ENCODE peak calls at places on chromosomes 6 and 20, in nine cellular contexts. H is cardiac muscle cell; Z is body of pancreas; V is RWPE2; K is effector memory CD4-positive, alpha-beta T cell; S is ovary; G is Caco-2; J is GM12865; P is lower leg skin. D is an unnamed sample.
A peak's percentile ranks its signal among the peaks of the same experiment; 100 is the strongest.

GRCh38 chr6:82040405-82041221 is 206.9 kb downstream of the IBTK start:
- DNase-seq in K (no peak), Z (peak; percentile 38), J (peak; percentile 47), S (peak; percentile 25), P (peak; percentile 35), H (peak; percentile 76), G (peak; percentile 70), V (no peak), D (peak; percentile 21)

GRCh38 chr6:45187841-45188240 is 140.3 kb upstream of the RUNX2 start:
- DNase-seq in P (no peak), K (no peak), G (no peak), H (peak; percentile 66), Z (no peak), V (no peak), S (no peak), J (no peak), D (no peak)

GRCh38 chr6:66128676-66129075 is 421.6 kb upstream of the EYS start:
- DNase-seq in K (no peak), H (no peak), J (no peak), Z (no peak), V (no peak), G (no peak), S (no peak), P (no peak), D (no peak)

GRCh38 chr20:1210501-1210900 is 7.2 kb downstream of the C20orf202 start:
- DNase-seq in S (no peak), Z (no peak), J (no peak), P (no peak), H (no peak), G (no peak), V (no peak), K (no peak), D (peak; percentile 40)

GRCh38 chr20:61891476-61891875 is 174.2 kb downstream of the TAF4 start:
- DNase-seq in V (no peak), G (no peak), H (no peak), K (no peak), J (no peak), S (no peak), P (no peak), Z (no peak), D (no peak)

GRCh38 chr6:80145921-80146320 is 39.5 kb downstream of the BCKDHB start:
- DNase-seq in V (no peak), Z (no peak), G (no peak), K (no peak), H (no peak), P (no peak), S (no peak), J (no peak), D (no peak)

GRCh38 chr20:23079926-23080325 is 6.2 kb downstream of the CD93 start:
- DNase-seq in H (no peak), J (no peak), V (no peak), G (no peak), K (no peak), P (no peak), S (no peak), Z (no peak), D (no peak)

GRCh38 chr6:117399924-117400323 is 25.8 kb downstream of the ROS1 start:
- DNase-seq in V (no peak), Z (no peak), K (no peak), J (no peak), P (no peak), S (no peak), H (peak; percentile 21), G (peak; percentile 15), D (peak; percentile 8)

GRCh38 chr6:34475167-34476047 is 9.5 kb downstream of the PACSIN1 start:
- DNase-seq in V (no peak), K (no peak), P (no peak), Z (no peak), S (no peak), G (no peak), J (no peak), H (no peak), D (no peak)

GRCh38 chr6:54428437-54428836 is 120.2 kb downstream of the TINAG start:
- DNase-seq in S (no peak), K (no peak), P (no peak), Z (no peak), V (no peak), G (no peak), J (peak; percentile 76), H (no peak), D (no peak)

GRCh38 chr20:52094693-52095092 is 96.9 kb downstream of the ZFP64 start:
- DNase-seq in Z (no peak), K (no peak), S (no peak), H (no peak), V (no peak), G (no peak), J (no peak), P (no peak), D (no peak)
- H3K4me3 ChIP-seq in Z (no peak overlapping the region), K (no peak overlapping the region), S (no peak overlapping the region), H (no peak overlapping the region), V (no peak overlapping the region), G (no peak overlapping the region), J (no peak overlapping the region), P (no peak overlapping the region), D (no peak overlapping the region)

GRCh38 chr20:33653900-33654596 is 8.1 kb upstream of the C20orf144 start:
- DNase-seq in V (peak; percentile 92), H (no peak), S (peak; percentile 58), K (no peak), Z (peak; percentile 99), J (no peak), G (peak; percentile 80), P (no peak), D (peak; percentile 99)
- H3K4me3 ChIP-seq in V (no peak overlapping the region), H (no peak overlapping the region), S (no peak overlapping the region), K (no peak overlapping the region), Z (no peak overlapping the region), J (no peak overlapping the region), G (no peak overlapping the region), P (no peak overlapping the region), D (no peak overlapping the region)

GRCh38 chr20:25310921-25311728 is 63.2 kb downstream of the PYGB start:
- DNase-seq in K (no peak), P (no peak), S (no peak), Z (no peak), G (no peak), H (peak; percentile 53), J (no peak), V (peak; percentile 27), D (no peak)
- H3K4me3 ChIP-seq in K (peak overlapping the region; percentile 42), P (no peak overlapping the region), S (peak overlapping the region; percentile 15), Z (no peak overlapping the region), G (no peak overlapping the region), H (no peak overlapping the region), J (peak overlapping the region; percentile 3), V (no peak overlapping the region), D (no peak overlapping the region)

DNA sequence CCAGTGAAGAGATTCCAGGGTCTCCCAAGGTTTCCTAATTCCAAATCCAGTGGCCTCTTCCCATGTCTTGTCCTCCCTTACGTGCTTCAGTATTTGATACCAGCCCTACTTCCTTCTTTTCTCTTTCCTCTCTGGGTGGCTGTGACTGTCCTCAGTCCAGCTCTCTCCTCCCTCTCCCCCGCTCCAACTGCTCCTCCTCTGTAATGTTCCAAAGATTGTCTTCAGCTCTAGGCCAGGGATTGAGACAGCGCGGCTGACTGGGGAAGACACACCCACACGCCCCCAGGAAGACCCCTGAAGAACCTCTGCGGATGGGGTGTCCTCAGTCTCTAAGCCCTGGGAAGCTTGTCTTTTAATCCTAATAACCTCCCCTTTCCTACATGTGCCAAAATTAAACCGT is 2.3 kb downstream of the BNIP5 start:
- DNase-seq in H (peak; percentile 27), P (no peak), V (no peak), G (no peak), K (no peak), J (no peak), Z (no peak), S (no peak), D (peak; percentile 60)
- H3K4me3 ChIP-seq in H (no peak overlapping the region), P (no peak overlapping the region), V (no peak overlapping the region), G (no peak overlapping the region), K (no peak overlapping the region), J (no peak overlapping the region), Z (no peak overlapping the region), S (no peak overlapping the region), D (peak overlapping the region; percentile 50)

DNA sequence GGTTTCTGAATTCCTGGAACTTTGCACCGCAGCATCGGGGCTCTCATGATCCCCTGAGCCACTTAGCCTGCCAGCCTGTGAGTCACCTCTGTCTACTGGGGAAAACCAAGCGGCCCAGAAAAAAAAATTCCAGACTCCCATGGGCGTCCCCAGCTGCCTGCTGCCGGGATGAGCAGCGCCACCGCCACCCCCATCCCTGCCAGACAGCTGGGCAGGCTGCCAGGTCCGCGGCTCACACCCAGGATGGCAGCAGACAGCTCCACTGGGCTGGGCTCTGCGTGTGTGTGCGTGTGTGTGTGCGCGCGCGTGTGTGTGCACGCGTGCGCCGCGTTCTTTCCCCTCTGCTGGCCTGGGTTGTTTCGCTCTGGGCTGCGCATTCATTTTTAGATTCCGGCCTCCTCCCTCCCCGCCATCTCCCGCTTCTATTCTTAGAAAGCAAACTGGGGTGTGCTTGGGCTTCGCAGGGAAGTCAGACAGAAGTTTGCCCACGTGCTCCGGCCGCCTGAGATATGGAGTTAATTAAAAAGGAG is 38.9 kb upstream of the PMEPA1 start:
- DNase-seq in Z (peak; percentile 77), S (peak; percentile 55), P (peak; percentile 54), H (peak; percentile 61), V (peak; percentile 99), K (peak; percentile 20), J (peak; percentile 68), G (peak; percentile 52), D (peak; percentile 50)
- H3K4me3 ChIP-seq in Z (no peak overlapping the region), S (peak overlapping the region; percentile 19), P (no peak overlapping the region), H (no peak overlapping the region), V (peak overlapping the region; percentile 12), K (peak overlapping the region; percentile 25), J (peak overlapping the region; percentile 11), G (peak overlapping the region; percentile 26), D (no peak overlapping the region)

DNA sequence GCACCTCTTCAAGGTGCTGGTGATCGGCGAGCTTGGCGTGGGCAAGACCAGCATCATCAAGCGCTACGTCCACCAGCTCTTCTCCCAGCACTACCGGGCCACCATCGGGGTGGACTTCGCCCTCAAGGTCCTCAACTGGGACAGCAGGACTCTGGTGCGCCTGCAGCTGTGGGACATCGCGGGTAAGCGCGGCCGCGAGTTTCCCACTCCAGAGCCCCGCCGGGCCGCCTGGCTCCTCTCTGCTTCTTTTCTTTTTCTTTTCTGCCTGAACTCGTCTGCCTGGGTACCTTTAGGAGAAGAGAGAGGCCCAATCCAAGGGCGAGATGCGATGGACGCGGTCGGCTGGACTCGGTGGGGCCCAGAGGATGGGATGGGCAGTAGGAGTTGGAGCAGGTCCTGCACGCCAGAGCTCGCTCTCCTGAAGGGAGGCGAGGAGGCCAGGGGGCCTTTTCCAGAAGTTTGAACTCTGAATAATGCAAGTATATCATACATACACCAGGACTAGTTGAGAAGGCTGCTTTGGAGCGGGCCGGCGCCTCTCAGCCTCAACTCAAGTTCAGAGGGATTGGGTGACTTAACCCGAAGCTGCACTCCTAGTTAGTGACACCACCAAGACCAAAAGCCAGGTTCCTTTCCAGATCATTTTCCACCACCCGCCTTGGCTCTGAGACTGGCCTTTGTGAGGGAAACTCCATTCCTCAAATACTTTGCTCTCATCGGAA is 468 bp downstream of the RAB32 start:
- DNase-seq in S (peak; percentile 39), J (no peak), Z (peak; percentile 58), P (peak; percentile 32), H (peak; percentile 60), K (no peak), V (peak; percentile 45), G (peak; percentile 66), D (peak; percentile 64)
- H3K4me3 ChIP-seq in S (peak overlapping the region; percentile 73), J (no peak overlapping the region), Z (peak overlapping the region; percentile 39), P (peak overlapping the region; percentile 51), H (peak overlapping the region; percentile 43), K (no peak overlapping the region), V (peak overlapping the region; percentile 70), G (peak overlapping the region; percentile 87), D (peak overlapping the region; percentile 62)

GRCh38 chr20:4775322-4776078 is 53.8 kb downstream of the PRND start:
- DNase-seq in Z (no peak), S (no peak), H (no peak), J (no peak), P (no peak), K (no peak), V (no peak), G (no peak), D (no peak)
- H3K4me3 ChIP-seq in Z (no peak overlapping the region), S (no peak overlapping the region), H (no peak overlapping the region), J (no peak overlapping the region), P (no peak overlapping the region), K (no peak overlapping the region), V (no peak overlapping the region), G (no peak overlapping the region), D (no peak overlapping the region)